ENCODE peak calls at places on chromosome 12, in nine cellular contexts. One of them, this sample, is unnamed.

GRCh38 chr12:127943481-127944210 is 323.3 kb upstream of the TMEM132C start:
- DNase-seq in ovary: no peak
- DNase-seq in breast epithelium: no peak
- DNase-seq in AG04450: no peak
- DNase-seq in WERI-Rb-1: no peak
- DNase-seq in OCI-LY7: no peak
- DNase-seq in heart right ventricle: no peak
- DNase-seq in transverse colon: peak; percentile 28
- DNase-seq in CD4-positive, CD25-positive, alpha-beta regulatory T cell: no peak
- DNase-seq in this sample: no peak

GRCh38 chr12:104055686-104056388 is 5.8 kb upstream of the GLT8D2 start:
- DNase-seq in OCI-LY7: no peak
- DNase-seq in AG04450: no peak
- DNase-seq in WERI-Rb-1: peak; percentile 76
- DNase-seq in ovary: no peak
- DNase-seq in transverse colon: peak; percentile 58
- DNase-seq in breast epithelium: no peak
- DNase-seq in CD4-positive, CD25-positive, alpha-beta regulatory T cell: no peak
- DNase-seq in heart right ventricle: peak; percentile 66
- DNase-seq in this sample: no peak

GRCh38 chr12:53726946-53727309 is 324 bp downstream of the CALCOCO1 start:
- DNase-seq in breast epithelium: no peak
- DNase-seq in AG04450: no peak
- DNase-seq in transverse colon: peak; percentile 13
- DNase-seq in ovary: no peak
- DNase-seq in CD4-positive, CD25-positive, alpha-beta regulatory T cell: no peak
- DNase-seq in heart right ventricle: no peak
- DNase-seq in WERI-Rb-1: no peak
- DNase-seq in OCI-LY7: no peak
- DNase-seq in this sample: no peak

GRCh38 chr12:75341873-75342272 is 7.4 kb downstream of the GLIPR1L1 start:
- DNase-seq in breast epithelium: no peak
- DNase-seq in heart right ventricle: no peak
- DNase-seq in OCI-LY7: no peak
- DNase-seq in transverse colon: no peak
- DNase-seq in AG04450: no peak
- DNase-seq in CD4-positive, CD25-positive, alpha-beta regulatory T cell: no peak
- DNase-seq in WERI-Rb-1: no peak
- DNase-seq in ovary: no peak
- DNase-seq in this sample: no peak

GRCh38 chr12:52285172-52285745 is 6.1 kb downstream of the KRT81 start:
- DNase-seq in breast epithelium: no peak
- DNase-seq in WERI-Rb-1: no peak
- DNase-seq in heart right ventricle: no peak
- DNase-seq in AG04450: no peak
- DNase-seq in transverse colon: no peak
- DNase-seq in CD4-positive, CD25-positive, alpha-beta regulatory T cell: no peak
- DNase-seq in OCI-LY7: no peak
- DNase-seq in ovary: no peak
- DNase-seq in this sample: no peak

GRCh38 chr12:43336962-43337555 is 214.9 kb downstream of the ADAMTS20 start:
- DNase-seq in heart right ventricle: no peak
- DNase-seq in breast epithelium: no peak
- DNase-seq in ovary: no peak
- DNase-seq in AG04450: no peak
- DNase-seq in WERI-Rb-1: no peak
- DNase-seq in transverse colon: no peak
- DNase-seq in CD4-positive, CD25-positive, alpha-beta regulatory T cell: no peak
- DNase-seq in OCI-LY7: peak; percentile 7
- DNase-seq in this sample: peak; percentile 7

GRCh38 chr12:91604897-91605296 is 422.3 kb upstream of the DCN start:
- DNase-seq in breast epithelium: no peak
- DNase-seq in heart right ventricle: no peak
- DNase-seq in AG04450: no peak
- DNase-seq in WERI-Rb-1: no peak
- DNase-seq in OCI-LY7: no peak
- DNase-seq in CD4-positive, CD25-positive, alpha-beta regulatory T cell: no peak
- DNase-seq in ovary: no peak
- DNase-seq in transverse colon: no peak
- DNase-seq in this sample: no peak

GRCh38 chr12:27207626-27208413 is 36.3 kb upstream of the STK38L start:
- DNase-seq in ovary: no peak
- DNase-seq in OCI-LY7: no peak
- DNase-seq in heart right ventricle: no peak
- DNase-seq in WERI-Rb-1: no peak
- DNase-seq in breast epithelium: no peak
- DNase-seq in transverse colon: no peak
- DNase-seq in AG04450: no peak
- DNase-seq in CD4-positive, CD25-positive, alpha-beta regulatory T cell: peak; percentile 41
- DNase-seq in this sample: no peak

GRCh38 chr12:113221997-113222729 is 899 bp downstream of the TPCN1 start:
- DNase-seq in ovary: no peak
- DNase-seq in breast epithelium: no peak
- DNase-seq in OCI-LY7: peak; percentile 59
- DNase-seq in AG04450: no peak
- DNase-seq in WERI-Rb-1: no peak
- DNase-seq in CD4-positive, CD25-positive, alpha-beta regulatory T cell: peak; percentile 29
- DNase-seq in transverse colon: no peak
- DNase-seq in heart right ventricle: no peak
- DNase-seq in this sample: no peak

GRCh38 chr12:22415342-22416309 is 81.1 kb upstream of the ST8SIA1 start:
- DNase-seq in heart right ventricle: no peak
- DNase-seq in WERI-Rb-1: no peak
- DNase-seq in transverse colon: no peak
- DNase-seq in CD4-positive, CD25-positive, alpha-beta regulatory T cell: no peak
- DNase-seq in ovary: no peak
- DNase-seq in OCI-LY7: no peak
- DNase-seq in breast epithelium: no peak
- DNase-seq in AG04450: no peak
- DNase-seq in this sample: no peak

GRCh38 chr12:6916426-6917200 is 2.2 kb downstream of the ENO2 start:
- DNase-seq in WERI-Rb-1: no peak
- DNase-seq in heart right ventricle: no peak
- DNase-seq in breast epithelium: no peak
- DNase-seq in CD4-positive, CD25-positive, alpha-beta regulatory T cell: no peak
- DNase-seq in transverse colon: no peak
- DNase-seq in OCI-LY7: no peak
- DNase-seq in ovary: no peak
- DNase-seq in AG04450: no peak
- DNase-seq in this sample: no peak

GRCh38 chr12:18969512-18969911 is 160.0 kb upstream of the PLEKHA5 start:
- DNase-seq in WERI-Rb-1: no peak
- DNase-seq in transverse colon: no peak
- DNase-seq in OCI-LY7: no peak
- DNase-seq in CD4-positive, CD25-positive, alpha-beta regulatory T cell: no peak
- DNase-seq in ovary: no peak
- DNase-seq in heart right ventricle: no peak
- DNase-seq in AG04450: no peak
- DNase-seq in breast epithelium: no peak
- DNase-seq in this sample: no peak

GRCh38 chr12:116418551-116418950 is 140.6 kb upstream of the MAP1LC3B2 start:
- DNase-seq in ovary: no peak
- DNase-seq in OCI-LY7: no peak
- DNase-seq in WERI-Rb-1: no peak
- DNase-seq in breast epithelium: no peak
- DNase-seq in heart right ventricle: no peak
- DNase-seq in AG04450: no peak
- DNase-seq in CD4-positive, CD25-positive, alpha-beta regulatory T cell: no peak
- DNase-seq in transverse colon: no peak
- DNase-seq in this sample: no peak

GRCh38 chr12:108964391-108965166 is 56.3 kb downstream of the SVOP start:
- DNase-seq in OCI-LY7: no peak
- DNase-seq in ovary: no peak
- DNase-seq in transverse colon: no peak
- DNase-seq in heart right ventricle: no peak
- DNase-seq in WERI-Rb-1: no peak
- DNase-seq in breast epithelium: no peak
- DNase-seq in CD4-positive, CD25-positive, alpha-beta regulatory T cell: no peak
- DNase-seq in AG04450: no peak
- DNase-seq in this sample: no peak
- H3K4me3 ChIP-seq in OCI-LY7: no peak overlapping the region
- H3K4me3 ChIP-seq in ovary: no peak overlapping the region
- H3K4me3 ChIP-seq in transverse colon: no peak overlapping the region
- H3K4me3 ChIP-seq in heart right ventricle: no peak overlapping the region
- H3K4me3 ChIP-seq in WERI-Rb-1: no peak overlapping the region
- H3K4me3 ChIP-seq in breast epithelium: no peak overlapping the region
- H3K4me3 ChIP-seq in CD4-positive, CD25-positive, alpha-beta regulatory T cell: no peak overlapping the region
- H3K4me3 ChIP-seq in AG04450: no peak overlapping the region
- H3K4me3 ChIP-seq in this sample: no peak overlapping the region

GRCh38 chr12:56718167-56718566 is 6.9 kb downstream of the NACA start:
- DNase-seq in AG04450: no peak
- DNase-seq in WERI-Rb-1: no peak
- DNase-seq in transverse colon: no peak
- DNase-seq in ovary: no peak
- DNase-seq in CD4-positive, CD25-positive, alpha-beta regulatory T cell: no peak
- DNase-seq in OCI-LY7: no peak
- DNase-seq in heart right ventricle: no peak
- DNase-seq in breast epithelium: no peak
- DNase-seq in this sample: no peak

GRCh38 chr12:56716458-56716857 is 8.6 kb downstream of the NACA start:
- DNase-seq in heart right ventricle: no peak
- DNase-seq in transverse colon: no peak
- DNase-seq in AG04450: no peak
- DNase-seq in OCI-LY7: no peak
- DNase-seq in breast epithelium: no peak
- DNase-seq in CD4-positive, CD25-positive, alpha-beta regulatory T cell: no peak
- DNase-seq in ovary: no peak
- DNase-seq in WERI-Rb-1: no peak
- DNase-seq in this sample: no peak

GRCh38 chr12:56714431-56714929 is 10.6 kb downstream of the NACA start:
- DNase-seq in ovary: no peak
- DNase-seq in WERI-Rb-1: no peak
- DNase-seq in AG04450: no peak
- DNase-seq in breast epithelium: no peak
- DNase-seq in CD4-positive, CD25-positive, alpha-beta regulatory T cell: no peak
- DNase-seq in heart right ventricle: no peak
- DNase-seq in OCI-LY7: no peak
- DNase-seq in transverse colon: no peak
- DNase-seq in this sample: no peak

GRCh38 chr12:56716933-56717880 is 7.9 kb downstream of the NACA start:
- DNase-seq in ovary: no peak
- DNase-seq in OCI-LY7: no peak
- DNase-seq in AG04450: no peak
- DNase-seq in transverse colon: no peak
- DNase-seq in breast epithelium: no peak
- DNase-seq in heart right ventricle: no peak
- DNase-seq in CD4-positive, CD25-positive, alpha-beta regulatory T cell: no peak
- DNase-seq in WERI-Rb-1: no peak
- DNase-seq in this sample: no peak

DNA sequence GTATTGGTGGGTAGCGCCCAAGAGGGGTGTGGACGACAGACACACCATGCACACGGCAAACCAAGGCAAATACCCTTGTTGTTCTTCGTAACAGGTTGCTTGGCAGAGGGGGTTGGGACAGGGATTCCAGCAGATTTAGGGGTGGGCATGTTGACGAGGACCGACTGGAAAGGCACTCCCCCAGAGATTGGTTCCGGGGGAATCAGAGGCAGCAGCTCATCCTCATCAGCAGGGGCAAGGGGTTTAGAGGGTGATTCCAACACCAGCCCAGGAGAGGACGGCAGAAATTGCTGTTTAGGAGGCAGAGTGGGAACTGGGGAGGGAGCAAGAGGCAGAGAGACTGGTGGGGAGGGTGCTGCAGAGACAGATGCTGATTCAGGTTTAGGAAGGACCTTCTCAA is 9.3 kb downstream of the NACA start:
- DNase-seq in AG04450: no peak
- DNase-seq in breast epithelium: peak; percentile 9
- DNase-seq in CD4-positive, CD25-positive, alpha-beta regulatory T cell: no peak
- DNase-seq in ovary: no peak
- DNase-seq in WERI-Rb-1: no peak
- DNase-seq in OCI-LY7: no peak
- DNase-seq in transverse colon: no peak
- DNase-seq in heart right ventricle: no peak
- DNase-seq in this sample: no peak
- H3K4me3 ChIP-seq in AG04450: no peak overlapping the region
- H3K4me3 ChIP-seq in breast epithelium: no peak overlapping the region
- H3K4me3 ChIP-seq in CD4-positive, CD25-positive, alpha-beta regulatory T cell: no peak overlapping the region
- H3K4me3 ChIP-seq in ovary: no peak overlapping the region
- H3K4me3 ChIP-seq in WERI-Rb-1: no peak overlapping the region
- H3K4me3 ChIP-seq in OCI-LY7: no peak overlapping the region
- H3K4me3 ChIP-seq in transverse colon: no peak overlapping the region
- H3K4me3 ChIP-seq in heart right ventricle: no peak overlapping the region
- H3K4me3 ChIP-seq in this sample: no peak overlapping the region

GRCh38 chr12:67721216-67721615 is 72.7 kb downstream of the DYRK2 start:
- DNase-seq in ovary: peak; percentile 15
- DNase-seq in AG04450: no peak
- DNase-seq in CD4-positive, CD25-positive, alpha-beta regulatory T cell: no peak
- DNase-seq in heart right ventricle: peak; percentile 33
- DNase-seq in OCI-LY7: no peak
- DNase-seq in transverse colon: peak; percentile 43
- DNase-seq in WERI-Rb-1: no peak
- DNase-seq in breast epithelium: no peak
- DNase-seq in this sample: no peak
- H3K4me3 ChIP-seq in ovary: no peak overlapping the region
- H3K4me3 ChIP-seq in AG04450: no peak overlapping the region
- H3K4me3 ChIP-seq in CD4-positive, CD25-positive, alpha-beta regulatory T cell: no peak overlapping the region
- H3K4me3 ChIP-seq in heart right ventricle: no peak overlapping the region
- H3K4me3 ChIP-seq in OCI-LY7: no peak overlapping the region
- H3K4me3 ChIP-seq in transverse colon: no peak overlapping the region
- H3K4me3 ChIP-seq in WERI-Rb-1: no peak overlapping the region
- H3K4me3 ChIP-seq in breast epithelium: no peak overlapping the region
- H3K4me3 ChIP-seq in this sample: no peak overlapping the region

DNA sequence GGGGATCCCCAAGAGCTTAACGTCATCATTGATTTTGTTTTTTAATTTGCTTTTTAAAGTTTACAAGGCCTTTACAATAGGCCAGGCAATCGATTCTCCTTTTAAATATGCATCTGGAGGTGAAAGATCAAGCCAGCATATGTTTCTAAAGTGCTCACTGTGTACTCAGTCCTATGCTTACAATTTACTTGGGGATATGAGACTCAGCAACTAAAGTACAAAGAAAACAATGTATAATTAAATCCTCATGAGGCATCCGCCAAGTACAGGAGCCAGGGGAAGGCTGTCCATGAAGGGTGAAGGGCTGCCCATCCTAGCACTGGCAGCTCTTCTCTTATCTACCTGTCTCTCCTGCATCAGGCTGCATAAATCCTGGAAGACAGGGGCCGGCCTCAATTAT is 11.8 kb downstream of the CCDC92 start:
- DNase-seq in ovary: no peak
- DNase-seq in CD4-positive, CD25-positive, alpha-beta regulatory T cell: no peak
- DNase-seq in WERI-Rb-1: no peak
- DNase-seq in heart right ventricle: no peak
- DNase-seq in breast epithelium: no peak
- DNase-seq in transverse colon: no peak
- DNase-seq in OCI-LY7: no peak
- DNase-seq in AG04450: no peak
- DNase-seq in this sample: no peak
- H3K4me3 ChIP-seq in ovary: no peak overlapping the region
- H3K4me3 ChIP-seq in CD4-positive, CD25-positive, alpha-beta regulatory T cell: no peak overlapping the region
- H3K4me3 ChIP-seq in WERI-Rb-1: no peak overlapping the region
- H3K4me3 ChIP-seq in heart right ventricle: no peak overlapping the region
- H3K4me3 ChIP-seq in breast epithelium: no peak overlapping the region
- H3K4me3 ChIP-seq in transverse colon: no peak overlapping the region
- H3K4me3 ChIP-seq in OCI-LY7: no peak overlapping the region
- H3K4me3 ChIP-seq in AG04450: no peak overlapping the region
- H3K4me3 ChIP-seq in this sample: no peak overlapping the region

This sample was measured in Jurkat, Clone E6-1.